ENCODE peak calls at places on chromosome 1, in ten cellular contexts. B is K562, H is GM12878, E is GM23338, N is SK-N-SH, Q is suprapubic skin, D is sigmoid colon, R is H1, J is breast epithelium, W is stomach. X is an unnamed sample.

GRCh38 chr1:32773764-32774463 is 43.2 kb downstream of the YARS1 start:
- DNase-seq in B (peak; percentile 35), H (no peak), E (no peak), N (no peak), Q (no peak), D (no peak), R (no peak), J (no peak), W (no peak), X (no peak)

GRCh38 chr1:158145173-158145719 is 35.4 kb upstream of the CD1D start:
- DNase-seq in B (no peak), H (no peak), E (no peak), N (no peak), Q (no peak), D (no peak), R (no peak), J (peak; percentile 68), W (no peak), X (peak; percentile 25)

GRCh38 chr1:227306689-227307088 is 11.6 kb downstream of the CDC42BPA start:
- DNase-seq in B (no peak), H (no peak), E (no peak), N (no peak), Q (no peak), D (no peak), R (no peak), J (no peak), W (no peak), X (no peak)

GRCh38 chr1:156160744-156161181 is 7.4 kb downstream of the SEMA4A start:
- DNase-seq in B (peak; percentile 96), H (no peak), E (peak; percentile 91), N (peak; percentile 98), Q (peak; percentile 94), D (peak; percentile 95), R (no peak), J (peak; percentile 67), W (peak; percentile 56), X (peak; percentile 57)

GRCh38 chr1:235024706-235025421 is 103.8 kb downstream of the TOMM20 start:
- DNase-seq in B (no peak), H (no peak), E (no peak), N (no peak), Q (peak; percentile 31), D (peak; percentile 28), R (no peak), J (no peak), W (no peak), X (no peak)

GRCh38 chr1:110927484-110928075 is 36.1 kb downstream of the LRIF1 start:
- DNase-seq in B (peak; percentile 19), H (no peak), E (peak; percentile 72), N (no peak), Q (no peak), D (no peak), R (no peak), J (no peak), W (no peak), X (no peak)

GRCh38 chr1:235888119-235888643 is 21.5 kb upstream of the LYST start:
- DNase-seq in B (no peak), H (peak; percentile 79), E (no peak), N (no peak), Q (no peak), D (no peak), R (no peak), J (no peak), W (no peak), X (no peak)

GRCh38 chr1:178470411-178470960 is 26.3 kb downstream of the CLEC20A start:
- DNase-seq in B (no peak), H (no peak), E (no peak), N (no peak), Q (no peak), D (no peak), R (no peak), J (no peak), W (no peak), X (no peak)

GRCh38 chr1:98903261-98903660 is 101.4 kb downstream of the PLPPR5 start:
- DNase-seq in B (no peak), H (no peak), E (no peak), N (no peak), Q (no peak), D (no peak), R (no peak), J (no peak), W (no peak), X (no peak)

GRCh38 chr1:100404816-100405215 is 52.5 kb downstream of the CDC14A start:
- DNase-seq in B (no peak), H (no peak), E (no peak), N (no peak), Q (no peak), D (no peak), R (no peak), J (no peak), W (no peak), X (no peak)

GRCh38 chr1:29094433-29094832 is 29.3 kb downstream of the TMEM200B start:
- DNase-seq in B (no peak), H (no peak), E (no peak), N (no peak), Q (no peak), D (no peak), R (no peak), J (no peak), W (no peak), X (no peak)

GRCh38 chr1:68346192-68346808 is 103.5 kb downstream of the RPE65 start:
- DNase-seq in B (peak; percentile 7), H (no peak), E (peak; percentile 50), N (peak; percentile 19), Q (no peak), D (no peak), R (no peak), J (no peak), W (no peak), X (no peak)

GRCh38 chr1:228543396-228543795 is 56.2 kb downstream of the RNF187 start:
- DNase-seq in B (no peak), H (no peak), E (no peak), N (no peak), Q (peak; percentile 45), D (no peak), R (no peak), J (no peak), W (no peak), X (no peak)
- H3K4me1 ChIP-seq in B (no peaks in the 10 kb centered on the region), H (no peaks in the 10 kb centered on the region), E (no peaks in the 10 kb centered on the region), N (no peaks in the 10 kb centered on the region), Q (no peaks in the 10 kb centered on the region), D (no peaks in the 10 kb centered on the region), R (no peaks in the 10 kb centered on the region), J (no peaks in the 10 kb centered on the region), W (no peaks in the 10 kb centered on the region), X (no peaks in the 10 kb centered on the region)

DNA sequence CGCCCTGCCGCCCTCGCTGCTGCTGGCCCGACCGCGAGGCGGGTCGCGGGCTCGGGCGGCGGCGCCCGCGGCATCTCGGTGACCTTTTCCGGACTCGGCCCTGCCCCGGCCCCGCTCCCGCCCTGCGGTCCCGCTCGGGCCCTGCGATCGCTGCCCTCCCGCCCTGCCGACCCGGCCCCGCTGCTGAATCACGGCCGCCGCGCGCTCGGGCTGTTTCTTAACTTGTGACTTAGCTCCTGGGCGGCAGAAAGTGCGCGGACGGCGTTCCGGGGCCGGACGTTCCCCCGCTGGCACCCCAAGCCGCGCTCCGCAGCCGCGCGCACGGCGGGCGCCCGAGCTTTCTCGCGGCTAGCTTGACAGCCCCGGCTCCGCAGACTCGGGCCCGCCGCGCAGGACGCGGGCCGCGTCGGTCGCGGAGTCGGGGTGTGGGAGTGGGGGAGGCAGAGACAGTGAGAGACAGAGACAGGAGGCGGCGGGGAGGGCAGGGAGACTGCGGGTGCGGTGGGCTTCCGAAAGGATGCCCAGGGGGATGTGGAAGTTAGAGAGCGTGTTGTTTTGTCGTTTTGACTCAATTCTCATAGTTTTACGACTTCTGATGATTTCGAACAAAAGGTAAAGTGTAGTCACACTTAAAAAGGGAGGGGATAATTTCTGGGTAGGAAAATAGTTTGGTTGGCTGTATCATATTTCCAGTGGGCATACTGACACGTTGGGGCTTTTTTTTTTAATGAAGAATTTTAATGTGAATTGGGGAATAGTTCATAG is 49.7 kb downstream of the PRDM2 start:
- DNase-seq in B (peak; percentile 78), H (no peak), E (peak; percentile 69), N (no peak), Q (peak; percentile 84), D (peak; percentile 80), R (no peak), J (peak; percentile 66), W (peak; percentile 67), X (no peak)
- TF ChIP-seq POLR2AphosphoS5 in B (no peak), H (no peak), E (no peak), N (no peak), Q (peak; percentile 7), D (no peak), R (no peak), J (peak; percentile 38), W (no peak), X (no peak)

DNA sequence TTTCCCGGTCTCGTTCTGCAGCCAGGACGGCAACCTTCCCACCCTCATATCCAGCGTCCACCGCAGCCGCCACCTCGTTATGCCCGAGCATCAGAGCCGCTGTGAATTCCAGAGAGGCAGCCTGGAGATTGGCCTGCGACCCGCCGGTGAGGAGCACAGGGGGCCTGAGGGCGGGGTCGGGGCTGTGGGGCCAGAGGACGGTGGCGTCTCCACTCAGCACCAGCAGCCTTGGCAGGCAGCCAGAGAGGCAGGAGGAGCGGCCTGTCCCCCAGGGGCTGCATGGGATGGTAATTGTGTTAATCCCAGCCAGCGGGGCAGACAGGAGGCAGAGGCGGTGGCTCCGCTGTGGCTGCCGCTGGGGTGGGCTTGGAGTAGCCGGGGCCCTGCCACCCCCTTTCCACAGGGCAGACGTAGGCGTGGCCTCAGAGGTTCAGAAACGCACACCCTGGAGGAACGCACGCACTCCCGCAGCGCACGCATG is 12.1 kb downstream of the SAMD11 start:
- DNase-seq in B (peak; percentile 74), H (no peak), E (peak; percentile 44), N (peak; percentile 94), Q (no peak), D (no peak), R (no peak), J (no peak), W (no peak), X (no peak)
- H3K4me3 ChIP-seq in B (no peak overlapping the region), H (no peak overlapping the region), E (peak overlapping the region; percentile 13), N (no peak overlapping the region), Q (no peak overlapping the region), D (no peak overlapping the region), R (no peak overlapping the region), J (no peak overlapping the region), W (no peak overlapping the region), X (no peak overlapping the region)

DNA sequence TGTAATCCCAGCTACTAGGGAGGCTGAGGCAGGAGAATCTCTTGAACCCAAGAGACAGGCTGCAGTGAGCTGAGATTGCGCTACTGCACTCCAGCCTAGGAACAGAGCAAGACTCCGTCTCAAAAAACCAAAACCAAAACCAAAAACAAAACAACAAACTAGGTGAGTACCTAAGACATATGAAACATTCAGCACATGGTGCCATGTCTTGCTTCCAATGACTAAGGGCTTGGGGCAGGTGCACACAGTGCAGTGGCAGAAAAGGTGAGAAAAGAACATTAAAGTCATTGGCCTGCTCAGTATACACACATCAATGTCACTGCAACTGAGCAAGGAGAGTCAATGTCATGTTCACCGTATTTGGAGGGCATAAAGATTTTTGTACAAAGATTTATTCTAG is 4.1 kb upstream of the ACTA1 start:
- DNase-seq in B (no peak), H (no peak), E (no peak), N (no peak), Q (no peak), D (no peak), R (no peak), J (no peak), W (no peak), X (no peak)
- H3K4me1 ChIP-seq in B (no peaks in the 10 kb centered on the region), H (peaks cover 17% of the 10 kb centered on the region), E (peaks cover 10% of the 10 kb centered on the region), N (peaks cover 4% of the 10 kb centered on the region), Q (peaks cover 12% of the 10 kb centered on the region), D (peaks cover 20% of the 10 kb centered on the region), R (peaks cover 9% of the 10 kb centered on the region), J (no peaks in the 10 kb centered on the region), W (peaks cover 18% of the 10 kb centered on the region), X (no peaks in the 10 kb centered on the region)

GRCh38 chr1:148362141-148362929 is 120.8 kb downstream of the PPIAL4G start:
- DNase-seq in B (no peak), H (peak; percentile 35), E (peak; percentile 90), N (no peak), Q (no peak), D (no peak), R (peak; percentile 56), J (no peak), W (peak; percentile 29), X (no peak)
- TF ChIP-seq POLR2AphosphoS5 in B (no peak), H (no peak), E (peak; percentile 73), N (no peak), Q (no peak), D (no peak), R (peak; percentile 81), J (no peak), W (no peak), X (no peak)

X was measured in prostate gland.